ENCODE peak calls at places on chromosomes 13 and 19, in eight cellular contexts. V is AG09309, E is uterus, I is mucosa of descending colon, Y is progenitor cell of endocrine pancreas, P is GM13977, Z is tibial artery, W is GM12865. T is an unnamed sample.

GRCh38 chr13:30745917-30746686 is 10.8 kb downstream of the ALOX5AP start:
- DNase-seq in Z (no peak), I (peak; percentile 72), V (no peak), E (no peak), Y (no peak), P (no peak), W (no peak), T (no peak)

GRCh38 chr13:110442946-110443632 is 118.4 kb downstream of the RAB20 start:
- DNase-seq in P (no peak), I (no peak), W (peak; percentile 20), Z (peak; percentile 60), Y (no peak), E (no peak), V (no peak), T (no peak)

GRCh38 chr19:50434525-50434924 is 1.8 kb downstream of the MYBPC2 start:
- DNase-seq in V (no peak), W (peak; percentile 63), E (no peak), Y (no peak), I (no peak), Z (no peak), P (no peak), T (no peak)

GRCh38 chr13:97726664-97727235 is 226.7 kb upstream of the IPO5 start:
- DNase-seq in Z (no peak), E (no peak), W (no peak), Y (no peak), V (no peak), I (no peak), P (no peak), T (no peak)

GRCh38 chr19:42206871-42207755 is 10.4 kb downstream of the DEDD2 start:
- DNase-seq in P (no peak), W (no peak), V (no peak), Y (no peak), E (no peak), I (no peak), Z (no peak), T (no peak)

GRCh38 chr13:108551674-108552073 is 77.7 kb upstream of the MYO16 start:
- DNase-seq in W (no peak), P (no peak), V (no peak), I (no peak), E (no peak), Y (no peak), Z (no peak), T (no peak)

GRCh38 chr13:95083758-95084157 is 217.5 kb downstream of the ABCC4 start:
- DNase-seq in E (no peak), I (no peak), W (no peak), Z (no peak), V (peak; percentile 18), P (no peak), Y (no peak), T (no peak)

GRCh38 chr19:54653181-54653809 is 9.5 kb upstream of the LILRB4 start:
- DNase-seq in W (peak; percentile 60), V (no peak), E (no peak), Y (no peak), P (peak; percentile 64), Z (no peak), I (no peak), T (peak; percentile 59)

GRCh38 chr13:111554539-111555267 is 234.3 kb downstream of the TEX29 start:
- DNase-seq in Z (no peak), W (no peak), P (no peak), I (no peak), V (no peak), E (no peak), Y (no peak), T (no peak)

GRCh38 chr19:15613338-15613737 is 1.7 kb upstream of the CYP4F8 start:
- DNase-seq in Z (no peak), W (no peak), Y (no peak), V (no peak), I (no peak), E (no peak), P (no peak), T (no peak)

GRCh38 chr19:16889429-16889882 is 657 bp downstream of the F2RL3 start:
- DNase-seq in W (no peak), E (no peak), Z (no peak), P (no peak), V (no peak), Y (no peak), I (no peak), T (no peak)

GRCh38 chr13:97600438-97601080 is 166.6 kb downstream of the RAP2A start:
- DNase-seq in P (no peak), Z (no peak), I (no peak), Y (no peak), W (no peak), V (peak; percentile 7), E (no peak), T (no peak)

GRCh38 chr19:22604571-22605274 is 29.4 kb upstream of the ZNF492 start:
- DNase-seq in W (no peak), Z (no peak), P (no peak), Y (no peak), I (no peak), E (no peak), V (no peak), T (no peak)

GRCh38 chr19:39736088-39736487 is 1.7 kb downstream of the CLC start:
- DNase-seq in E (no peak), I (no peak), P (no peak), V (no peak), W (no peak), Z (no peak), Y (no peak), T (no peak)

DNA sequence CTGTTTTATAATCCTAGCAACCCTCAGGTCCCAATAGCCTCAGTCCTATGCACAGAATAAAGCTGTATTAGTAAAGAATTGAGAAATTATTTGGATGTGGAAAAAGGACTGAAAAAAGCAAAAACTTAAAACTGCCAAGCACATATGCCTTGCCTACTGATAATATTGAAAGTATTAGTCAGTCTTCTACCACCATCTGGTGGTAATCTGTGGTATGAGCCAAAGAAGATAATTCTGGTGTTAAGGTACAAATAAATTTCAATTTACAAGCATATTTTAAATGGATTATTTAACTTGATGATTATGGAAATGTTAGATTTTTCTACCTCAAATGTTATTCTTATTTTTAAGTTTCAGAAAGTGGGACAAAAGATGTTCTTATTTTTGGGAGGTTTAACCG is 460.3 kb upstream of the KLHL1 start:
- DNase-seq in Y (no peak), P (peak; percentile 35), I (peak; percentile 44), Z (no peak), W (peak; percentile 54), V (no peak), E (no peak), T (peak; percentile 30)
- TF ChIP-seq CTCF in Y (peak; percentile 87), P (peak; percentile 56), I (no peak), Z (peak; percentile 39), W (peak; percentile 50), V (peak; percentile 33), E (peak; percentile 27), T (peak; percentile 59)

DNA sequence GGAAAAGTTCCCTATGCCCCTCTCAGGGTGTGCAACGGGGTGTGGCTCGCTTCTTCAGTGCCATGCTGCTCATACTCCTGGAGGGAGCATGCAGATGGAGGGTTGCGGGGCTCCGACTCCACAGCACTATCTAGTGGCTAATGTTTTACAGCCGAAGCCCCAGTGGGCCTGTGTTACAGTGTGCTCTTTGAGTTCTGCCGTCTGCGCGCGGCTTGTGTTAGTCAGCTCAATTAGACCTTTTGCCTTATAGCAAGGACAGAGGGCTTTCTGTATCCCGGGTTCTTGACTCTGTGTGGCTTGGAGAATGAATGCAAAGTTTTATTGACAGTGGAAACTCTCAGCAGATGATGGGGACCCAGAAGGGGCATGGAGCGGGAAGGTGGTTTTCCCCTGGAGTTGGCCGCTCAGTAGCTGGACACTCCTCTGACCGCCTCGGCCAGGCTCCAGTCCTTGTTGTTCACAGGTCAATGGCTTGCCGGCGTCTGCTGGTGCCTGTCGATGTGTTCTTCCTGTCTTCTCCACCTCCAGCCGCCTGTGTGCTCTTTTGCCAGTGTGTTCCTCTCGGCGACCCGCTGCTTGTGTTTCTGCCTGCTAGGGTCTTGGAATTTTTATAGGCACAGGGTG is 383.4 kb downstream of the LMO7 start:
- DNase-seq in P (no peak), Y (peak; percentile 21), I (peak; percentile 18), Z (no peak), V (no peak), W (peak; percentile 9), E (no peak), T (peak; percentile 4)
- TF ChIP-seq CTCF in P (peak; percentile 40), Y (peak; percentile 57), I (no peak), Z (no peak), V (peak; percentile 7), W (no peak), E (no peak), T (peak; percentile 7)

GRCh38 chr19:1383311-1384084 is at the start of gene NDUFS7:
- DNase-seq in P (peak; percentile 90), E (peak; percentile 89), Z (peak; percentile 93), Y (peak; percentile 95), I (peak; percentile 90), W (peak; percentile 97), V (peak; percentile 77), T (peak; percentile 88)
- TF ChIP-seq CTCF in P (peak; percentile 25), E (peak; percentile 8), Z (peak; percentile 67), Y (no peak), I (no peak), W (peak; percentile 15), V (peak; percentile 15), T (no peak)

GRCh38 chr19:13068064-13068807 is 34.4 kb downstream of the LYL1 start:
- DNase-seq in I (no peak), P (no peak), E (no peak), V (no peak), Y (no peak), W (no peak), Z (no peak), T (no peak)

GRCh38 chr19:13071444-13072205 is 31.0 kb downstream of the LYL1 start:
- DNase-seq in W (no peak), Z (no peak), E (no peak), Y (no peak), P (no peak), I (no peak), V (no peak), T (no peak)

GRCh38 chr19:13070425-13071140 is 32.1 kb downstream of the LYL1 start:
- DNase-seq in P (no peak), E (no peak), Z (no peak), W (no peak), V (no peak), Y (no peak), I (no peak), T (no peak)

GRCh38 chr19:13066933-13067831 is 35.5 kb downstream of the LYL1 start:
- DNase-seq in E (no peak), I (peak; percentile 68), Z (no peak), P (no peak), W (no peak), Y (no peak), V (no peak), T (no peak)

DNA sequence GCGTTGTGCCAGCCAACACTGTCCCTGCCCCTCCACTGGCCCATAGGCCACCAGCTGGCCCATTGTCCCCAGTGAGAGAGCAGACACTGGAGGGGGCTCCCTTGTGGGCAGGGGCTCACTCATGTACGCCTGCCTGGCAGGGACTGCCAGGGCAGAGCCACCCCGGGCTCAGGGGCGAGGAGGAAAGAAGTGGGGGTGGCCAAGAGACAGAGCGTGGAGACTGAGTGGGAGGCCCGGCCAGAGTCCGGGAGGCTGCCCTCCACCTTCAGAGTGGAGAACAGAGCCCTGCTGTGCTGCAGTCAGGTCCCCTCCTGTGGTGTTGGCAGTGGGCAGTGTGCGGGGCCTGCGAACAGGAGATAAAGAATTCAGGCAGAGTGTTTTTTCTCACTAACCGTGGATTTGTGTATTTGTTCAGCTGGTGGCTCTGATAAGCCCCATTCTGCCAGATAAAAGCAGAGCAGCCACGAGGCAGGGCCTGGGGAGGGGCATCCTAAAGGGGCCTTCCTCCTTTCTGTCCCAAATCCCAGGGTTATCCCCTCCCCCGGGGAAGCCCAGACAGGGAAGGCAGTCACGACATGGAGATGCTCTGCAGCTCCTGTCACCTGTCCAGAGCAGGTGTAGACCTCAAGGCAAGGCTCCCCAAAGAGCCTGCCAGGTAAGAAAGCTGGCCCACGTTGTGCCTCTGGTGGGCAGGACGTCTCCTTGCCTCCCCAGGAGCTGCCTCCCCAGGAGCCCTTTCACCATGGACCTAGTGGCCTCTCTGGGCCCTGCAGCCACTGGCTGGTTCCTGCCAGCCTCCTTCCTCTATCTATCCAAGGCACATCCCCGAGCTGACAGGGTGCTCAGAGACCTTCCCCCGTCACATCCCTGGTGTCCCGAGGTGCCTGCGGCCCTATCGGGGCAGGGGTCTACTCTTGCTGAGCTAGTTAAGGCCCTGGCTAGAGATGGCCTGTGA is 33.0 kb downstream of the LYL1 start:
- DNase-seq in Z (no peak), V (no peak), E (no peak), P (no peak), Y (no peak), I (no peak), W (no peak), T (no peak)
- TF ChIP-seq CTCF in Z (no peak), V (no peak), E (no peak), P (no peak), Y (peak; percentile 15), I (no peak), W (no peak), T (no peak)